ENCODE peak calls at places on chromosomes 2 and 18, in six cellular contexts. One of them, this sample, is unnamed.

GRCh38 chr2:101364878-101365277 is 22.4 kb downstream of the CREG2 start:
- DNase-seq in HL-60: no peak
- DNase-seq in endothelial cell of umbilical vein: no peak
- DNase-seq in AG10803: no peak
- DNase-seq in BJ: no peak
- DNase-seq in heart right ventricle: no peak
- DNase-seq in this sample: no peak

GRCh38 chr2:196823750-196824149 is 14.6 kb upstream of the C2orf66 start:
- DNase-seq in AG10803: peak; percentile 80
- DNase-seq in heart right ventricle: no peak
- DNase-seq in HL-60: no peak
- DNase-seq in endothelial cell of umbilical vein: peak; percentile 59
- DNase-seq in BJ: peak; percentile 59
- DNase-seq in this sample: peak; percentile 39

GRCh38 chr18:57223160-57223870 is 76.4 kb downstream of the BOD1L2 start:
- DNase-seq in heart right ventricle: no peak
- DNase-seq in endothelial cell of umbilical vein: no peak
- DNase-seq in BJ: no peak
- DNase-seq in AG10803: peak; percentile 9
- DNase-seq in HL-60: no peak
- DNase-seq in this sample: no peak

GRCh38 chr2:9983413-9984216 is 32.1 kb downstream of the GRHL1 start:
- DNase-seq in AG10803: peak; percentile 70
- DNase-seq in heart right ventricle: no peak
- DNase-seq in BJ: peak; percentile 68
- DNase-seq in HL-60: no peak
- DNase-seq in endothelial cell of umbilical vein: no peak
- DNase-seq in this sample: no peak

GRCh38 chr2:7748717-7749415 is 831.7 kb downstream of the RNF144A start:
- DNase-seq in heart right ventricle: no peak
- DNase-seq in HL-60: no peak
- DNase-seq in BJ: no peak
- DNase-seq in AG10803: no peak
- DNase-seq in endothelial cell of umbilical vein: no peak
- DNase-seq in this sample: no peak

GRCh38 chr2:150531626-150532419 is 44.4 kb upstream of the RND3 start:
- DNase-seq in endothelial cell of umbilical vein: no peak
- DNase-seq in AG10803: peak; percentile 48
- DNase-seq in BJ: no peak
- DNase-seq in heart right ventricle: no peak
- DNase-seq in HL-60: no peak
- DNase-seq in this sample: peak; percentile 3

GRCh38 chr18:54215069-54215468 is 9.4 kb downstream of the MBD2 start:
- DNase-seq in HL-60: no peak
- DNase-seq in AG10803: peak; percentile 74
- DNase-seq in heart right ventricle: no peak
- DNase-seq in BJ: no peak
- DNase-seq in endothelial cell of umbilical vein: no peak
- DNase-seq in this sample: no peak

GRCh38 chr2:8344725-8345124 is 337.1 kb upstream of the ID2 start:
- DNase-seq in HL-60: no peak
- DNase-seq in AG10803: no peak
- DNase-seq in endothelial cell of umbilical vein: no peak
- DNase-seq in heart right ventricle: no peak
- DNase-seq in BJ: no peak
- DNase-seq in this sample: no peak

GRCh38 chr18:27750014-27750413 is 426.9 kb downstream of the CDH2 start:
- DNase-seq in HL-60: no peak
- DNase-seq in AG10803: peak; percentile 48
- DNase-seq in heart right ventricle: no peak
- DNase-seq in endothelial cell of umbilical vein: peak; percentile 29
- DNase-seq in BJ: no peak
- DNase-seq in this sample: peak; percentile 66

GRCh38 chr2:194483041-194483440 is 1174.0 kb upstream of the SLC39A10 start:
- DNase-seq in HL-60: no peak
- DNase-seq in heart right ventricle: no peak
- DNase-seq in endothelial cell of umbilical vein: no peak
- DNase-seq in AG10803: no peak
- DNase-seq in BJ: no peak
- DNase-seq in this sample: no peak

GRCh38 chr2:182368996-182369395 is 57.8 kb downstream of the PDE1A start:
- DNase-seq in AG10803: no peak
- DNase-seq in endothelial cell of umbilical vein: no peak
- DNase-seq in HL-60: no peak
- DNase-seq in BJ: no peak
- DNase-seq in heart right ventricle: no peak
- DNase-seq in this sample: no peak

GRCh38 chr2:45685299-45685698 is 33.8 kb downstream of the PRKCE start:
- DNase-seq in heart right ventricle: no peak
- DNase-seq in endothelial cell of umbilical vein: no peak
- DNase-seq in AG10803: no peak
- DNase-seq in BJ: no peak
- DNase-seq in HL-60: no peak
- DNase-seq in this sample: no peak

GRCh38 chr18:59918320-59918755 is 18.5 kb downstream of the PMAIP1 start:
- DNase-seq in heart right ventricle: peak; percentile 28
- DNase-seq in endothelial cell of umbilical vein: no peak
- DNase-seq in BJ: no peak
- DNase-seq in HL-60: no peak
- DNase-seq in AG10803: peak; percentile 54
- DNase-seq in this sample: no peak

GRCh38 chr18:52670903-52671302 is 330.9 kb downstream of the DCC start:
- DNase-seq in heart right ventricle: no peak
- DNase-seq in HL-60: no peak
- DNase-seq in endothelial cell of umbilical vein: no peak
- DNase-seq in AG10803: peak; percentile 15
- DNase-seq in BJ: no peak
- DNase-seq in this sample: no peak

GRCh38 chr18:48536516-48536915 is 2.3 kb upstream of the CTIF start:
- DNase-seq in HL-60: no peak
- DNase-seq in endothelial cell of umbilical vein: no peak
- DNase-seq in AG10803: no peak
- DNase-seq in BJ: no peak
- DNase-seq in heart right ventricle: no peak
- DNase-seq in this sample: no peak

GRCh38 chr2:73985318-73986084 is 791 bp downstream of the TET3 start:
- DNase-seq in BJ: no peak
- DNase-seq in endothelial cell of umbilical vein: no peak
- DNase-seq in AG10803: no peak
- DNase-seq in HL-60: peak; percentile 85
- DNase-seq in heart right ventricle: peak; percentile 65
- DNase-seq in this sample: no peak

GRCh38 chr2:232890536-232890895 is 20.5 kb downstream of the SNORC start:
- DNase-seq in BJ: no peak
- DNase-seq in endothelial cell of umbilical vein: no peak
- DNase-seq in HL-60: no peak
- DNase-seq in AG10803: no peak
- DNase-seq in heart right ventricle: no peak
- DNase-seq in this sample: no peak

GRCh38 chr18:35949903-35950627 is 22.4 kb upstream of the RMP24 start:
- DNase-seq in HL-60: peak; percentile 54
- DNase-seq in heart right ventricle: peak; percentile 45
- DNase-seq in endothelial cell of umbilical vein: peak; percentile 67
- DNase-seq in BJ: peak; percentile 3
- DNase-seq in AG10803: peak; percentile 52
- DNase-seq in this sample: peak; percentile 9

GRCh38 chr2:20507166-20507692 is 60.4 kb downstream of the RHOB start:
- DNase-seq in AG10803: no peak
- DNase-seq in heart right ventricle: no peak
- DNase-seq in endothelial cell of umbilical vein: no peak
- DNase-seq in HL-60: no peak
- DNase-seq in BJ: no peak
- DNase-seq in this sample: no peak

GRCh38 chr2:111225871-111226270 is 105.2 kb downstream of the BCL2L11 start:
- DNase-seq in heart right ventricle: no peak
- DNase-seq in endothelial cell of umbilical vein: no peak
- DNase-seq in HL-60: no peak
- DNase-seq in BJ: no peak
- DNase-seq in AG10803: no peak
- DNase-seq in this sample: no peak

GRCh38 chr2:45707034-45707433 is 55.6 kb downstream of the PRKCE start:
- DNase-seq in heart right ventricle: no peak
- DNase-seq in AG10803: peak; percentile 38
- DNase-seq in endothelial cell of umbilical vein: no peak
- DNase-seq in HL-60: no peak
- DNase-seq in BJ: no peak
- DNase-seq in this sample: no peak

GRCh38 chr2:8433390-8433789 is 248.5 kb upstream of the ID2 start:
- DNase-seq in AG10803: no peak
- DNase-seq in endothelial cell of umbilical vein: no peak
- DNase-seq in HL-60: no peak
- DNase-seq in heart right ventricle: no peak
- DNase-seq in BJ: no peak
- DNase-seq in this sample: no peak

GRCh38 chr2:37623971-37624897 is 47.2 kb downstream of the CDC42EP3 start:
- DNase-seq in heart right ventricle: no peak
- DNase-seq in AG10803: peak; percentile 48
- DNase-seq in endothelial cell of umbilical vein: no peak
- DNase-seq in BJ: no peak
- DNase-seq in HL-60: no peak
- DNase-seq in this sample: peak; percentile 73
- H3K4me3 ChIP-seq in heart right ventricle: no peak overlapping the region
- H3K4me3 ChIP-seq in AG10803: no peak overlapping the region
- H3K4me3 ChIP-seq in endothelial cell of umbilical vein: no peak overlapping the region
- H3K4me3 ChIP-seq in BJ: no peak overlapping the region
- H3K4me3 ChIP-seq in HL-60: no peak overlapping the region
- H3K4me3 ChIP-seq in this sample: no peak overlapping the region

DNA sequence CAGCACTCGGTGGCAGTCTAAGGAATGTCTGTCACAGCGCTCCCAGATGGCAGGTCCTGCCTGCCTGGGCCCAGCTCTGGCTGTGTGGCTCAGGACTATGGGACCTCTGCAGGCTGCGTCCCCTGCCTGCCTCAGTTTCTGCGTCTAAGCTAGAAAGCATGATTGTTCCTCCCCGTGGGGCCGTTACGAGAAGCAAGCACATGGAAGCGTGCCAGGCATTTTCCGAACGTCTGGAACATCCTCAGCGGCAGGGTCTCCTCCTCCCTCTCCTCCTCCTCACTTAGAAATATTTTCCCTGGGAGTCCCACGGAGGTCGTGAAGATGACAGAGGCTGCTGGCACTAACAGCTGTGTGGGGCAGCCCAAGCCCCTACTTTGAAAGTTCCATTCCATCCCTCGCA is 43.3 kb downstream of the LRRFIP1 start:
- DNase-seq in HL-60: no peak
- DNase-seq in endothelial cell of umbilical vein: no peak
- DNase-seq in AG10803: no peak
- DNase-seq in BJ: no peak
- DNase-seq in heart right ventricle: no peak
- DNase-seq in this sample: no peak
- H3K4me3 ChIP-seq in HL-60: no peak overlapping the region
- H3K4me3 ChIP-seq in endothelial cell of umbilical vein: no peak overlapping the region
- H3K4me3 ChIP-seq in AG10803: no peak overlapping the region
- H3K4me3 ChIP-seq in BJ: no peak overlapping the region
- H3K4me3 ChIP-seq in heart right ventricle: no peak overlapping the region
- H3K4me3 ChIP-seq in this sample: no peak overlapping the region

GRCh38 chr2:38038682-38039081 is 37.3 kb downstream of the CYP1B1 start:
- DNase-seq in BJ: no peak
- DNase-seq in heart right ventricle: no peak
- DNase-seq in endothelial cell of umbilical vein: no peak
- DNase-seq in HL-60: no peak
- DNase-seq in AG10803: no peak
- DNase-seq in this sample: no peak
- H3K4me3 ChIP-seq in BJ: no peak overlapping the region
- H3K4me3 ChIP-seq in heart right ventricle: peak overlapping the region; percentile 46
- H3K4me3 ChIP-seq in endothelial cell of umbilical vein: no peak overlapping the region
- H3K4me3 ChIP-seq in HL-60: no peak overlapping the region
- H3K4me3 ChIP-seq in AG10803: no peak overlapping the region
- H3K4me3 ChIP-seq in this sample: peak overlapping the region; percentile 33

DNA sequence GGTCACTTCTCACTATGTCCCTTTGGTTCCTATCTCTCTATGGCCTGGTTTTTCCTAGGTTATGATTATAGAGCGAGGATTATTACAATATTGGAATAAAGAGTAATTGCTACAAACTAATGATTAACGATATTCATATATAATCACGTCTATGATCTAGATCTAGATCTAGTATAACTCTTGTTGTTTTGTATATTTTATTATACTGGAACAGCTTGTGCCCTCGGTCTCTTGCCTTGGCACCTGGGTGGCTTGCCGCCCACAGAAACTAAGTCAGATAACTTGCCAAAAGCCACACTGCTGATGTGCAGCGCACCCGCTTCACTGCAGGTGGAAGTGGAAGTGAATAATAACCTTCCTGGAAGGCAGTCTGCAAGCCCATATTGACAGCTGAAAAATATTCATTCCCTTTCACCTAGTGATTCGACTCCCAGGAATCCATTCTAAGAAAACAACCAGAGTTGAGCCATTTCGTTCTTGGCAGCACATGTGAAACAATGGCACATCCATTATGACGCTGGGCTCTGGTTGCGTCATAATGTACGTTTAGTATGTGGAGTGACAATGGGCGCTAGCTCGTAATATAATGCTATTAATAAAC is 725 bp upstream of the ANKRD53 start:
- DNase-seq in AG10803: peak; percentile 87
- DNase-seq in endothelial cell of umbilical vein: peak; percentile 35
- DNase-seq in heart right ventricle: no peak
- DNase-seq in BJ: peak; percentile 24
- DNase-seq in HL-60: no peak
- DNase-seq in this sample: peak; percentile 89
- H3K4me3 ChIP-seq in AG10803: peak overlapping the region; percentile 68
- H3K4me3 ChIP-seq in endothelial cell of umbilical vein: no peak overlapping the region
- H3K4me3 ChIP-seq in heart right ventricle: peak overlapping the region; percentile 66
- H3K4me3 ChIP-seq in BJ: peak overlapping the region; percentile 51
- H3K4me3 ChIP-seq in HL-60: no peak overlapping the region
- H3K4me3 ChIP-seq in this sample: peak overlapping the region; percentile 52

GRCh38 chr2:104945211-104945610 is 91.3 kb downstream of the POU3F3 start:
- DNase-seq in HL-60: no peak
- DNase-seq in heart right ventricle: no peak
- DNase-seq in BJ: no peak
- DNase-seq in AG10803: no peak
- DNase-seq in endothelial cell of umbilical vein: no peak
- DNase-seq in this sample: no peak

GRCh38 chr2:104939570-104940235 is 85.8 kb downstream of the POU3F3 start:
- DNase-seq in heart right ventricle: no peak
- DNase-seq in BJ: no peak
- DNase-seq in endothelial cell of umbilical vein: no peak
- DNase-seq in HL-60: no peak
- DNase-seq in AG10803: no peak
- DNase-seq in this sample: no peak

GRCh38 chr2:104945866-104946265 is 92.0 kb downstream of the POU3F3 start:
- DNase-seq in AG10803: no peak
- DNase-seq in HL-60: no peak
- DNase-seq in endothelial cell of umbilical vein: no peak
- DNase-seq in BJ: no peak
- DNase-seq in heart right ventricle: no peak
- DNase-seq in this sample: no peak

DNA sequence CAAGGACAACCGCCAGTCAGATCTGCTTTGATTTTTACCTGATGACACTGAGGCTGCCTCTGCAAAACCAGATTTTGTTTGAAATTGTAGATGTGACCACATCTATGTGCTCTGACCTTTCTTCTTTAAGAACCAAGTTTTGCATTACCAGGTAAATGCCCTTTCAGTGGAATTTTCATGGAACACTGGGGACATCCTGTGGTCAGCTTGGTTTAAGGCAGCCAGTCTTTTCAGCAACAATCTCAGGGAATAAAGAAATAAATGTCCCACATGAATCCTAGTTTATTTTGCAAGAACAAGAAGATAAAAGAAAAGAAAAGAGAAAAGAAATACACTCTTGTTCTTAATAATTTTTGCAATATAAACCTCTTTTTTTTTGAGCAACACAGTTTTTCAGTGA is 90.6 kb downstream of the POU3F3 start:
- DNase-seq in BJ: no peak
- DNase-seq in heart right ventricle: no peak
- DNase-seq in AG10803: no peak
- DNase-seq in HL-60: no peak
- DNase-seq in endothelial cell of umbilical vein: no peak
- DNase-seq in this sample: peak; percentile 3
- H3K4me3 ChIP-seq in BJ: no peak overlapping the region
- H3K4me3 ChIP-seq in heart right ventricle: no peak overlapping the region
- H3K4me3 ChIP-seq in AG10803: no peak overlapping the region
- H3K4me3 ChIP-seq in HL-60: no peak overlapping the region
- H3K4me3 ChIP-seq in endothelial cell of umbilical vein: no peak overlapping the region
- H3K4me3 ChIP-seq in this sample: no peak overlapping the region